ENCODE peak calls at places on chromosomes 12 and 14, in nine cellular contexts. B, U, N, E, A, I, Q, H and J are unnamed samples.

GRCh38 chr14:91413547-91414474 is 3.8 kb downstream of the CCDC88C start:
- DNase-seq in E (peak), N (peak), H (no peak), Q (no peak), A (no peak), B (no peak), U (no peak), I (no peak), J (no peak)

GRCh38 chr12:89140580-89141236 is 211.6 kb downstream of the DUSP6 start:
- DNase-seq in E (no peak), N (no peak), Q (peak), I (no peak), H (no peak), A (no peak), U (no peak), B (peak), J (no peak)

GRCh38 chr12:19012965-19013364 is 116.6 kb upstream of the PLEKHA5 start:
- DNase-seq in B (no peak), A (peak), E (no peak), I (no peak), U (no peak), H (no peak), N (no peak), Q (no peak), J (no peak)

GRCh38 chr14:94051115-94051514 is 25.0 kb downstream of the OTUB2 start:
- DNase-seq in E (no peak), U (peak), I (peak), N (no peak), H (no peak), Q (peak), B (peak), A (peak), J (peak)

GRCh38 chr12:64680235-64680634 is 69.9 kb downstream of the RASSF3 start:
- DNase-seq in H (no peak), B (no peak), Q (no peak), U (no peak), I (no peak), N (no peak), A (no peak), E (peak), J (no peak)

GRCh38 chr12:50043308-50043707 is 14.1 kb upstream of the ASIC1 start:
- DNase-seq in N (no peak), I (no peak), H (no peak), U (no peak), A (no peak), B (no peak), Q (no peak), E (no peak), J (no peak)

GRCh38 chr12:122072031-122072970 is 6.3 kb upstream of the MLXIP start:
- DNase-seq in E (no peak), A (peak), H (peak), I (peak), N (no peak), Q (peak), U (peak), B (peak), J (peak)

GRCh38 chr12:20601668-20602280 is 93.4 kb upstream of the SLCO1C1 start:
- DNase-seq in H (peak), Q (peak), U (peak), A (peak), E (peak), I (peak), N (no peak), B (peak), J (peak)

GRCh38 chr14:95557291-95557690 is 22.4 kb downstream of the GLRX5 start:
- DNase-seq in U (no peak), E (no peak), Q (no peak), H (no peak), A (no peak), N (no peak), I (no peak), B (no peak), J (no peak)

GRCh38 chr14:95290769-95291440 is 28.8 kb downstream of the CLMN start:
- DNase-seq in Q (peak), B (no peak), E (peak), U (no peak), N (peak), A (no peak), I (no peak), H (no peak), J (no peak)

GRCh38 chr14:89540830-89541470 is 123.9 kb upstream of the FOXN3 start:
- DNase-seq in U (no peak), Q (peak), B (peak), I (no peak), E (no peak), H (peak), A (no peak), N (no peak), J (peak)

GRCh38 chr12:12244341-12244740 is 22.5 kb downstream of the LRP6 start:
- DNase-seq in A (no peak), Q (no peak), E (no peak), N (no peak), B (no peak), U (no peak), H (no peak), I (peak), J (no peak)

GRCh38 chr12:16568873-16569272 is 37.1 kb downstream of the LMO3 start:
- DNase-seq in B (no peak), U (no peak), Q (peak), H (no peak), N (no peak), A (no peak), E (no peak), I (no peak), J (no peak)

GRCh38 chr14:88613552-88614010 is 50.7 kb downstream of the ZC3H14 start:
- DNase-seq in I (no peak), B (peak), A (no peak), H (no peak), N (no peak), U (no peak), Q (peak), E (peak), J (peak)

GRCh38 chr12:91786490-91787272 is 359.0 kb downstream of the BTG1 start:
- DNase-seq in B (no peak), A (no peak), E (no peak), N (no peak), I (no peak), Q (no peak), U (no peak), H (no peak), J (no peak)

GRCh38 chr14:21104448-21105060 is 3.7 kb downstream of the TMEM253 start:
- DNase-seq in N (peak), H (peak), I (peak), Q (peak), A (peak), B (peak), E (peak), U (peak), J (peak)

GRCh38 chr12:124548854-124549378 is 18.5 kb downstream of the NCOR2 start:
- DNase-seq in E (no peak), B (peak), I (peak), H (no peak), Q (peak), U (no peak), A (peak), N (peak), J (peak)

GRCh38 chr12:41893491-41893890 is 251.2 kb downstream of the GXYLT1 start:
- DNase-seq in H (no peak), B (no peak), E (no peak), I (no peak), A (no peak), N (no peak), U (no peak), Q (no peak), J (no peak)

GRCh38 chr12:6026998-6027397 is 81.9 kb upstream of the ANO2 start:
- DNase-seq in Q (no peak), B (no peak), N (no peak), I (no peak), A (no peak), E (no peak), U (no peak), H (no peak), J (no peak)

GRCh38 chr14:100540926-100541620 is 46.1 kb downstream of the BEGAIN start:
- DNase-seq in A (no peak), E (no peak), B (no peak), H (no peak), I (no peak), U (no peak), N (peak), Q (no peak), J (no peak)

GRCh38 chr14:26808407-26808806 is 210.6 kb upstream of the NOVA1 start:
- DNase-seq in H (no peak), U (no peak), I (no peak), E (no peak), N (no peak), B (peak), Q (peak), A (no peak), J (peak)

GRCh38 chr14:51610766-51611165 is 40.9 kb upstream of the FRMD6 start:
- DNase-seq in Q (no peak), E (no peak), H (no peak), A (no peak), U (no peak), I (no peak), N (no peak), B (no peak), J (peak)

GRCh38 chr14:101732128-101732527 is 29.4 kb upstream of the PPP2R5C start:
- DNase-seq in I (peak), B (no peak), N (no peak), H (no peak), Q (peak), E (no peak), U (no peak), A (no peak), J (no peak)

GRCh38 chr14:91100086-91100485 is 13.8 kb upstream of the DGLUCY start:
- DNase-seq in I (no peak), E (no peak), N (no peak), U (no peak), A (no peak), Q (no peak), B (no peak), H (no peak), J (no peak)

GRCh38 chr14:50301914-50302313 is 10.1 kb downstream of the L2HGDH start:
- DNase-seq in A (no peak), E (no peak), B (no peak), I (no peak), H (no peak), N (no peak), U (no peak), Q (no peak), J (no peak)

GRCh38 chr12:10612954-10613333 is 465 bp downstream of the MAGOHB start:
- DNase-seq in U (peak), I (no peak), E (no peak), Q (peak), B (no peak), N (no peak), H (no peak), A (no peak), J (no peak)

GRCh38 chr12:42486407-42486806 is 103.1 kb downstream of the PRICKLE1 start:
- DNase-seq in H (no peak), B (no peak), N (no peak), Q (no peak), I (no peak), E (no peak), A (no peak), U (no peak), J (no peak)

GRCh38 chr14:71245659-71246361 is 338.6 kb downstream of the PCNX1 start:
- DNase-seq in I (no peak), B (no peak), N (no peak), A (no peak), E (no peak), U (no peak), H (no peak), Q (no peak), J (no peak)

GRCh38 chr14:91149462-91149861 is 35.6 kb downstream of the DGLUCY start:
- DNase-seq in I (no peak), Q (peak), H (peak), U (no peak), E (no peak), B (peak), A (peak), N (no peak), J (peak)

GRCh38 chr12:114481200-114481535 is 75.2 kb upstream of the TBX5 start:
- DNase-seq in Q (no peak), U (no peak), N (no peak), H (no peak), I (no peak), B (no peak), A (no peak), E (peak), J (no peak)

GRCh38 chr14:28707814-28708213 is 58.8 kb upstream of the FOXG1 start:
- DNase-seq in I (peak), N (no peak), U (no peak), E (no peak), B (peak), A (no peak), H (no peak), Q (peak), J (peak)

GRCh38 chr12:132806857-132807256 is 21.8 kb downstream of the GOLGA3 start:
- DNase-seq in E (no peak), U (no peak), Q (no peak), I (no peak), A (no peak), N (no peak), H (no peak), B (no peak), J (no peak)

GRCh38 chr12:21644516-21644915 is 13.1 kb downstream of the LDHB start:
- DNase-seq in I (no peak), A (no peak), E (no peak), B (peak), Q (peak), N (no peak), U (no peak), H (no peak), J (no peak)

GRCh38 chr12:46674818-46675217 is 151.0 kb downstream of the SLC38A4 start:
- DNase-seq in B (no peak), A (no peak), N (no peak), E (no peak), Q (peak), U (no peak), H (no peak), I (no peak), J (no peak)

GRCh38 chr12:111025792-111026430 is 105.5 kb upstream of the MYL2 start:
- DNase-seq in A (no peak), H (no peak), Q (no peak), U (no peak), E (no peak), N (no peak), B (no peak), I (no peak), J (no peak)

GRCh38 chr12:127125607-127126259 is 1141.2 kb upstream of the TMEM132C start:
- DNase-seq in I (no peak), A (peak), N (no peak), U (no peak), Q (peak), B (peak), H (peak), E (no peak), J (peak)

GRCh38 chr14:91858536-91859275 is 8.6 kb downstream of the TC2N start:
- DNase-seq in B (peak), H (peak), I (peak), A (peak), U (no peak), E (no peak), N (no peak), Q (peak), J (peak)

GRCh38 chr12:2256453-2256852 is 203.7 kb downstream of the CACNA1C start:
- DNase-seq in N (no peak), E (no peak), Q (peak), U (no peak), H (no peak), I (no peak), B (peak), A (no peak), J (no peak)